ENCODE peak calls at places on chromosomes 16 and 17, in nine cellular contexts. D, J, U, N, Z, T, Y, Q and A are unnamed samples. For H3K4me1, the result is how much of the 10 kb centered on the place peaks cover.

GRCh38 chr17:30939059-30939689 is 17.4 kb downstream of the ADAP2 start:
- DNase-seq in D (no peak), J (no peak), U (no peak), N (no peak), Z (no peak), T (no peak), Y (no peak), Q (no peak), A (no peak)

GRCh38 chr16:47511882-47512281 is 50.8 kb downstream of the PHKB start:
- DNase-seq in D (no peak), J (peak), U (no peak), N (no peak), Z (no peak), T (no peak), Y (no peak), Q (no peak), A (no peak)

GRCh38 chr17:44376124-44376523 is 12.5 kb upstream of the FAM171A2 start:
- DNase-seq in D (peak), J (peak), U (no peak), N (peak), Z (no peak), T (no peak), Y (peak), Q (no peak), A (no peak)

GRCh38 chr16:23182206-23182674 is 305 bp upstream of the SCNN1G start:
- DNase-seq in D (peak), J (peak), U (peak), N (peak), Z (peak), T (peak), Y (peak), Q (peak), A (peak)

GRCh38 chr16:1027416-1027815 is 45.1 kb upstream of the SSTR5 start:
- DNase-seq in D (no peak), J (no peak), U (no peak), N (no peak), Z (no peak), T (no peak), Y (no peak), Q (no peak), A (no peak)

GRCh38 chr17:48552453-48553189 is 7.7 kb upstream of the HOXB2 start:
- DNase-seq in D (no peak), J (peak), U (no peak), N (no peak), Z (no peak), T (no peak), Y (no peak), Q (no peak), A (no peak)

GRCh38 chr16:82220541-82220940 is 50.5 kb upstream of the MPHOSPH6 start:
- DNase-seq in D (no peak), J (no peak), U (no peak), N (no peak), Z (no peak), T (no peak), Y (no peak), Q (no peak), A (no peak)

GRCh38 chr17:8888704-8889302 is 21.3 kb upstream of the PIK3R6 start:
- DNase-seq in D (no peak), J (no peak), U (no peak), N (no peak), Z (no peak), T (no peak), Y (no peak), Q (no peak), A (no peak)

GRCh38 chr16:87226926-87227650 is 90.1 kb downstream of the C16orf95 start:
- DNase-seq in D (no peak), J (no peak), U (no peak), N (no peak), Z (no peak), T (no peak), Y (no peak), Q (no peak), A (no peak)

GRCh38 chr16:56294599-56294998 is 103.3 kb downstream of the GNAO1 start:
- DNase-seq in D (no peak), J (no peak), U (no peak), N (no peak), Z (no peak), T (no peak), Y (no peak), Q (no peak), A (no peak)

GRCh38 chr16:74667215-74667765 is 613 bp upstream of the RFWD3 start:
- DNase-seq in D (no peak), J (peak), U (peak), N (peak), Z (peak), T (no peak), Y (peak), Q (no peak), A (peak)

GRCh38 chr17:67244621-67245072 is 349 bp downstream of the HELZ start:
- DNase-seq in D (peak), J (no peak), U (no peak), N (peak), Z (peak), T (no peak), Y (no peak), Q (no peak), A (no peak)

GRCh38 chr16:73095142-73095791 is 47.3 kb upstream of the ZFHX3 start:
- DNase-seq in D (no peak), J (no peak), U (no peak), N (no peak), Z (peak), T (no peak), Y (no peak), Q (peak), A (no peak)

GRCh38 chr17:37742114-37742761 is 2.6 kb downstream of the HNF1B start:
- DNase-seq in D (peak), J (peak), U (peak), N (no peak), Z (peak), T (no peak), Y (peak), Q (peak), A (no peak)

GRCh38 chr17:59373879-59374495 is 42.5 kb downstream of the YPEL2 start:
- DNase-seq in D (no peak), J (no peak), U (no peak), N (peak), Z (no peak), T (no peak), Y (no peak), Q (no peak), A (no peak)

GRCh38 chr16:48318630-48319029 is 66.6 kb downstream of the SIAH1 start:
- DNase-seq in D (no peak), J (peak), U (peak), N (no peak), Z (peak), T (no peak), Y (peak), Q (no peak), A (peak)

GRCh38 chr17:4375039-4375748 is 8.7 kb upstream of the UBE2G1 start:
- DNase-seq in D (no peak), J (no peak), U (peak), N (no peak), Z (peak), T (no peak), Y (no peak), Q (no peak), A (no peak)

GRCh38 chr16:53982631-53983042 is 278.7 kb downstream of the FTO start:
- DNase-seq in D (no peak), J (no peak), U (no peak), N (no peak), Z (no peak), T (no peak), Y (no peak), Q (no peak), A (no peak)

GRCh38 chr17:14197582-14197981 is 39.1 kb downstream of the CDRT15 start:
- DNase-seq in D (no peak), J (no peak), U (peak), N (no peak), Z (peak), T (no peak), Y (no peak), Q (no peak), A (no peak)

GRCh38 chr16:68786685-68787418 is 49.8 kb downstream of the CDH1 start:
- DNase-seq in D (peak), J (no peak), U (peak), N (peak), Z (peak), T (no peak), Y (no peak), Q (peak), A (no peak)

GRCh38 chr17:82435103-82435502 is 15.4 kb downstream of the CYBC1 start:
- DNase-seq in D (no peak), J (peak), U (no peak), N (no peak), Z (no peak), T (no peak), Y (no peak), Q (no peak), A (peak)

DNA sequence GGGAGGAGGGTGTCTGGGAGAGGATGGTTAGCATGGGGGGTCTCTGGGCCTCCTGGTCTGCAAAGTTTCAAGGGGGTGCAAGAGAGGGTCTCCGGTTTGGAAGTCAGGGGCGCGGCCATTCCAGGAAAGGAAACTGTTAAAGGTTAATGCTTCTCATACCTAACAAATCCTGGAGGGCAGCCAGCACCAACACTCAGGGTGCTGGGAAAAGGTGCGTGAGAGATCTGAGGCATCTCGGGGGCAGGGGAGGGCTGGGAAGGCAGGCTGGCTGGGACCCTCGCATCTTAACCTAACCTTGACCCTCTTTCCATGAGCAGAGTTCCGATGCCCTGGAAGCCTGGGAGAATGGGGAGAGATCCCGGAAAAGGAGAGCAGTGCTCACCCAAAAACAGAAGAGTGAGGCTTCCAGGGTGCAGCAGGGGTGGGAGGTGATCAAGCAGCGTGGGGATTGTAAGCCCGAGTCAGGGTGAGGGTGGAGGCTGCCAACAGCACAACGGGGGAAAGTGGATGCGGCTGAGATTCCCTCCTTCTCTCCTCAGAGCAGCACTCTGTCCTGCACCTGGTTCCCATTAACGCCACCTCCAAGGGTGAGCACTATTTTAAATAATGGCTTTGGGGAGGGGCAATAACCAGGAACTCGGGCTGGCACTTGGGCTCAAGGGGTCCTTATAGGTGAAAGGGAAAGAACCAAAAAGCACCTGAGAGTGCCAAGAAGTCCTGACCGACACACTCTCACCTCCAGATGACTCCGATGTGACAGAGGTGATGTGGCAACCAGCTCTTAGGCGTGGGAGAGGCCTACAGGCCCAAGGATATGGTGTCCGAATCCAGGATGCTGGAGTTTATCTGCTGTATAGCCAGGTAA is 989 bp downstream of the TNFSF13 start:
- DNase-seq in D (no peak), J (peak), U (peak), N (no peak), Z (peak), T (peak), Y (peak), Q (peak), A (no peak)
- H3K4me3 ChIP-seq in D (peak), J (no peak), U (peak), N (no peak), Z (peak), T (peak), Y (no peak), Q (peak), A (no peak)

GRCh38 chr16:85936761-85937343 is 37.9 kb downstream of the IRF8 start:
- DNase-seq in D (no peak), J (no peak), U (no peak), N (no peak), Z (peak), T (no peak), Y (peak), Q (no peak), A (no peak)
- H3K4me1 ChIP-seq in D (under half), J (under half), U (under half), N (under half), Z (under half), T (under half), Y (under half), Q (under half), A (under half)

GRCh38 chr16:85357323-85357722 is 245.1 kb upstream of the CIBAR2 start:
- DNase-seq in D (no peak), J (no peak), U (no peak), N (no peak), Z (no peak), T (no peak), Y (no peak), Q (no peak), A (no peak)
- H3K27ac ChIP-seq in D (no peak), J (no peak), U (no peak), N (no peak), Z (no peak), T (no peak), Y (no peak), Q (no peak), A (no peak)

DNA sequence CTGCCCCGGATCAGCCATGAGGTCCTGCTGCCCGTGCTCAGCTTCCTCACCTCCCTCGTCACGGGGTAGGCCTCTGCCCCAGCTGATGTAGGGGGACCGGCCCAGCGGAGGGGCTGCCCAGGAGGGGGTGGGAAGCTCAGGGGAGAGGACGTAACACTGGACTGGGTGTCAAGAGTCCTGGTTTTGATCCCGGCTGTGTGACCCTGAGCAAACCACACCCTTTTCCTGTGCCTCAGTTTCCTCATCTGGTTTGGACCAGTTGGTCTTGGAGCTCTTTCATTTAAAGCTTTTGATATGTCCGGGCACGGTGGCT is 6.6 kb downstream of the WDR81 start:
- DNase-seq in D (no peak), J (no peak), U (no peak), N (no peak), Z (no peak), T (no peak), Y (no peak), Q (no peak), A (no peak)
- H3K4me3 ChIP-seq in D (no peak), J (no peak), U (no peak), N (peak), Z (no peak), T (no peak), Y (no peak), Q (no peak), A (no peak)

DNA sequence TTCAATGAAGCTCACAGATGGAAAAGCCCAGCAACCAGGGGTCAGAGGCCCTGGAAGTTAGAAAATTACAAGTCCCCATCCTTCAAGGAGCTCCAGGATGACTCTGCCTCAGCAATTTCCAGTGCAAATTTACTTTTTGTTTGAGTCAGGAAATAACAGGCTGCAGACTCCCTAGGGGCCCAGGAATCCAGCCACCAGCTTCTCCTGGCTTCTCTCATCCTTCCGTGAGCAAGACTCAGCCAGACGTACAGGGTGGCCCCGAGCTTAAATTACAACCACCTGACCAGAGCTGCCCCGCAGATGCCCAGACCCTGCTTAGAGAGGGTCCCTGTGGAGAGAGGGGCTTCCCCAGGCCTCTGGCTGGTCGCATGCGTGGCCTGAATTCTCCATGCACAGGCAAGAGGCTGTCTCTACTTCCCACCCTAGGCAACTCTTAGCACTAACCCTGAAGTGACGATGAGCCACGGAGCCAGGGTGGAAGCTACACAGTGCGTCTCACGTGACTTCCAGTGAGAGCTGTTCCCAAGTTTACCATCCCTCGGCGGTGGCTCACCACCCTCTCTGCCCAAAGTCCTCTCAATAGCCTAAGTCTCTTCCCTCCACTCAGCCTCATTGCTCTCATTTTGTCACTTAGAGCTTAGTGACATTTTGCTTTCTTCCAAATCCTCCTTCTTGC is 27.1 kb downstream of the GPR142 start:
- DNase-seq in D (no peak), J (no peak), U (no peak), N (no peak), Z (no peak), T (no peak), Y (no peak), Q (no peak), A (no peak)
- H3K4me1 ChIP-seq in D (under half), J (under half), U (under half), N (under half), Z (under half), T (under half), Y (under half), Q (under half), A (under half)

GRCh38 chr16:72013389-72013788 is 4.8 kb downstream of the DHODH start:
- DNase-seq in D (no peak), J (no peak), U (no peak), N (peak), Z (no peak), T (peak), Y (peak), Q (peak), A (no peak)

GRCh38 chr16:72013888-72014538 is 5.5 kb downstream of the DHODH start:
- DNase-seq in D (no peak), J (peak), U (no peak), N (peak), Z (no peak), T (no peak), Y (peak), Q (no peak), A (no peak)

GRCh38 chr16:72012607-72013006 is 4.1 kb downstream of the DHODH start:
- DNase-seq in D (no peak), J (no peak), U (no peak), N (no peak), Z (no peak), T (no peak), Y (no peak), Q (no peak), A (no peak)

GRCh38 chr16:72009779-72010178 is 1.2 kb downstream of the DHODH start:
- DNase-seq in D (no peak), J (no peak), U (no peak), N (no peak), Z (no peak), T (no peak), Y (no peak), Q (no peak), A (no peak)

DNA sequence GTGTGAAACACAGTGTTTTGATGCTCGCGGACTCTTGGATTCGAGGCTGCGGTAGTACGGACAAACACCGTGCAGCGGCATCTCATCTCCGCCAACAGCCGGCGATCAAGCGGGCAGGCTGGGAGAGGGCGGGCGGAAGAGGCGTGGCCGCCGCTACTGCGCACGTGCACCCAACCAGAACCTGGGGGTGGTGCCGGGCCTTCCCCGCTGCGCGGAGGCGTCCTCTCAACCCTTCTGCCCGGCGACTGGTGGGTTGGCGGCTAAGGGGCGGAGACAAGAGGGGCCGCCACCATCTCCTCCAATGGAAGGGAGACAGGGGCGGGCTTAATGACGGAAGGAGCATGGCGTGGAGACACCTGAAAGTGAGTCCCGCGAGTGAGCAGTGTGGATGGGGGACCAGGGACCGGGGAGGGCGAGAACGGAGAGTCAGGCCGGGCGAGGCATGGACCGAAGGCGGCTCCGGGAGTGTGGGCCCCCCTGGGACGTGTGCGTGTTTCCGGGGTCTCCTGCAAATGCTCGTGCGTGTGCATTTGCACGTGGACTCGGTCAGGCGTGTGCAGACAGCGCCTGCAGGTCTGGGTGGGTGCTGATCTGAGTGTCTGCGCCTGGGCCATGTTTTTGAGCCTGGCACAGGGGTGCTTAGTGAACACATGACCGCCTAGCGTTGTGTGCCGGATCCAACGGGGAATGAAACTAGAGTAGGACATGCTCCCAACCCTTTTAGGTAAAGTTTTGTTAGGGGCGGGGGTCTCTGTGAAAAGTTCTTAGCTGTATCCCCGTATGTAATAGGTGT is at the start of gene DHODH:
- DNase-seq in D (peak), J (peak), U (peak), N (peak), Z (peak), T (peak), Y (peak), Q (peak), A (peak)
- H3K27ac ChIP-seq in D (no peak), J (no peak), U (peak), N (peak), Z (no peak), T (peak), Y (no peak), Q (peak), A (peak)